ENCODE peak calls at places on chromosome 21, in five cellular contexts. L is left ventricle myocardium superior; V is NT2/D1; B is stimulated activated CD4-positive, alpha-beta T cell treated with anti-CD3 and anti-CD28 coated beads, TNF-alpha, amount 100 ng/mL, for 1 hour; D is frontal cortex. N is an unnamed sample.

GRCh38 chr21:44337941-44338895 is 972 bp downstream of the CFAP410 start:
- DNase-seq in V (peak), D (peak), L (peak), B (no peak), N (peak)

GRCh38 chr21:29718081-29718815 is 221.5 kb downstream of the GRIK1 start:
- DNase-seq in V (no peak), D (no peak), B (no peak), L (no peak), N (no peak)

GRCh38 chr21:29155118-29155932 is 24.9 kb downstream of the MAP3K7CL start:
- DNase-seq in D (no peak), V (no peak), L (peak), B (no peak), N (peak)

GRCh38 chr21:41976611-41977010 is 22.8 kb upstream of the C2CD2 start:
- DNase-seq in D (no peak), L (no peak), B (no peak), V (no peak), N (no peak)

GRCh38 chr21:27070881-27071670 is 104.2 kb upstream of the ADAMTS5 start:
- DNase-seq in V (no peak), L (no peak), B (no peak), D (no peak), N (no peak)

GRCh38 chr21:40783404-40783803 is 63.6 kb downstream of the DSCAM start:
- DNase-seq in B (no peak), V (no peak), D (no peak), L (no peak), N (no peak)

GRCh38 chr21:14901482-14901958 is 163.3 kb downstream of the NRIP1 start:
- DNase-seq in L (no peak), B (no peak), V (no peak), D (no peak), N (no peak)

GRCh38 chr21:45011911-45012660 is 62.3 kb upstream of the ADARB1 start:
- DNase-seq in L (peak), V (peak), D (no peak), B (no peak), N (no peak)

GRCh38 chr21:42670884-42671283 is 17.5 kb downstream of the PDE9A start:
- DNase-seq in V (no peak), D (no peak), B (no peak), L (no peak), N (no peak)

GRCh38 chr21:39125752-39126485 is 57.3 kb downstream of the PSMG1 start:
- DNase-seq in V (peak), D (peak), L (no peak), B (no peak), N (peak)

GRCh38 chr21:34649400-34649799 is 19.4 kb upstream of the CLIC6 start:
- DNase-seq in D (no peak), V (no peak), L (no peak), B (no peak), N (no peak)

GRCh38 chr21:32004281-32004680 is 131.5 kb downstream of the HUNK start:
- DNase-seq in L (no peak), D (no peak), V (no peak), B (no peak), N (no peak)

GRCh38 chr21:39193380-39193779 is 10.1 kb upstream of the PSMG1 start:
- DNase-seq in V (no peak), B (no peak), L (no peak), D (no peak), N (no peak)

GRCh38 chr21:38839683-38840286 is 34.1 kb downstream of the ETS2 start:
- DNase-seq in V (no peak), B (no peak), L (no peak), D (no peak), N (no peak)

GRCh38 chr21:26550357-26550756 is 22.7 kb downstream of the CYYR1 start:
- DNase-seq in V (no peak), L (no peak), B (no peak), D (no peak), N (no peak)

GRCh38 chr21:42599486-42599885 is 53.9 kb upstream of the PDE9A start:
- DNase-seq in L (no peak), D (no peak), B (no peak), V (no peak), N (no peak)

GRCh38 chr21:33707846-33708245 is 65.5 kb downstream of the ITSN1 start:
- DNase-seq in L (no peak), V (no peak), D (no peak), B (no peak), N (no peak)